ENCODE peak calls at places on chromosome 5, in nine cellular contexts. Z is neural progenitor cell; J is neuronal stem cell; Q is CD4-positive, alpha-beta memory T cell; I is effector memory CD4-positive, alpha-beta T cell; E is A549; L is pancreas; F is heart right ventricle; W is Panc1. U is an unnamed sample.

GRCh38 chr5:124461857-124462423 is 284.5 kb downstream of the ZNF608 start:
- DNase-seq in I (no peak), E (no peak), Q (no peak), J (peak; percentile 62), Z (peak; percentile 57), F (no peak), L (no peak), W (no peak), U (no peak)

GRCh38 chr5:8949908-8950307 is 596.0 kb downstream of the SEMA5A start:
- DNase-seq in J (no peak), F (no peak), Q (no peak), Z (no peak), W (no peak), L (no peak), I (no peak), E (no peak), U (no peak)

GRCh38 chr5:10831416-10831815 is 70.4 kb upstream of the DAP start:
- DNase-seq in I (no peak), Z (no peak), L (no peak), J (no peak), Q (no peak), E (no peak), F (no peak), W (no peak), U (no peak)

GRCh38 chr5:151204051-151204450 is 19.8 kb downstream of the CCDC69 start:
- DNase-seq in Q (no peak), I (no peak), F (no peak), L (no peak), W (no peak), E (no peak), Z (no peak), J (no peak), U (no peak)

GRCh38 chr5:8905021-8905420 is 640.9 kb downstream of the SEMA5A start:
- DNase-seq in I (no peak), E (no peak), L (no peak), F (no peak), J (no peak), W (no peak), Z (no peak), Q (no peak), U (no peak)

GRCh38 chr5:52043543-52043942 is 660.3 kb downstream of the ISL1 start:
- DNase-seq in Z (no peak), L (no peak), J (no peak), F (no peak), W (no peak), Q (no peak), E (no peak), I (no peak), U (no peak)

GRCh38 chr5:138305797-138306196 is 25.8 kb downstream of the CDC25C start:
- DNase-seq in F (peak; percentile 52), Z (no peak), Q (no peak), J (no peak), W (no peak), I (no peak), L (peak; percentile 4), E (no peak), U (no peak)

GRCh38 chr5:124740991-124741583 is 5.4 kb downstream of the ZNF608 start:
- DNase-seq in L (no peak), W (no peak), Q (no peak), F (no peak), Z (no peak), E (no peak), J (no peak), I (no peak), U (no peak)

GRCh38 chr5:74232281-74232680 is 408.2 kb downstream of the ENC1 start:
- DNase-seq in J (no peak), W (no peak), I (no peak), L (no peak), Z (peak; percentile 35), Q (no peak), E (no peak), F (no peak), U (no peak)

GRCh38 chr5:132003170-132003744 is 8.2 kb downstream of the ACSL6 start:
- DNase-seq in J (peak; percentile 56), Z (peak; percentile 76), E (no peak), I (no peak), L (peak; percentile 29), W (no peak), F (peak; percentile 42), Q (no peak), U (peak; percentile 96)

GRCh38 chr5:174159327-174160247 is 114.1 kb downstream of the NSG2 start:
- DNase-seq in Z (no peak), W (no peak), J (no peak), L (no peak), E (peak; percentile 56), Q (no peak), I (no peak), F (no peak), U (no peak)

GRCh38 chr5:15993934-15994333 is 185.7 kb downstream of the MARCHF11 start:
- DNase-seq in I (no peak), Q (no peak), Z (no peak), L (no peak), E (no peak), J (no peak), F (no peak), W (no peak), U (no peak)

GRCh38 chr5:14161825-14162556 is 18.8 kb downstream of the TRIO start:
- DNase-seq in F (no peak), Q (no peak), Z (no peak), W (no peak), L (no peak), J (no peak), E (no peak), I (no peak), U (no peak)

GRCh38 chr5:111454198-111454606 is 58.1 kb downstream of the STARD4 start:
- DNase-seq in Q (no peak), L (no peak), J (no peak), E (no peak), F (no peak), W (no peak), I (no peak), Z (no peak), U (no peak)

GRCh38 chr5:100890514-100891008 is 12.5 kb downstream of the ST8SIA4 start:
- DNase-seq in Q (no peak), F (no peak), E (no peak), L (no peak), I (no peak), J (no peak), W (no peak), Z (no peak), U (no peak)

GRCh38 chr5:171989276-171989675 is 17.2 kb downstream of the FBXW11 start:
- DNase-seq in I (no peak), Q (no peak), Z (no peak), W (no peak), F (no peak), L (no peak), E (no peak), J (no peak), U (no peak)

GRCh38 chr5:172559004-172559932 is 81.8 kb upstream of the NEURL1B start:
- DNase-seq in I (no peak), J (no peak), L (no peak), Z (no peak), E (no peak), W (no peak), F (peak; percentile 73), Q (no peak), U (no peak)

GRCh38 chr5:24505291-24505690 is 139.5 kb downstream of the CDH10 start:
- DNase-seq in E (no peak), Z (no peak), L (no peak), F (no peak), I (no peak), Q (no peak), W (no peak), J (no peak), U (no peak)

GRCh38 chr5:148932355-148932935 is 106.0 kb downstream of the ADRB2 start:
- DNase-seq in I (no peak), L (no peak), Z (no peak), J (no peak), E (no peak), F (no peak), Q (no peak), W (no peak), U (no peak)

GRCh38 chr5:34488984-34489383 is 167.1 kb upstream of the RAI14 start:
- DNase-seq in Q (no peak), Z (no peak), F (no peak), J (no peak), W (no peak), L (no peak), E (no peak), I (no peak), U (no peak)
- H3K27ac ChIP-seq in Q (no peak overlapping the region), Z (no peak overlapping the region), F (no peak overlapping the region), J (no peak overlapping the region), W (no peak overlapping the region), L (no peak overlapping the region), E (no peak overlapping the region), I (no peak overlapping the region), U (no peak overlapping the region)

DNA sequence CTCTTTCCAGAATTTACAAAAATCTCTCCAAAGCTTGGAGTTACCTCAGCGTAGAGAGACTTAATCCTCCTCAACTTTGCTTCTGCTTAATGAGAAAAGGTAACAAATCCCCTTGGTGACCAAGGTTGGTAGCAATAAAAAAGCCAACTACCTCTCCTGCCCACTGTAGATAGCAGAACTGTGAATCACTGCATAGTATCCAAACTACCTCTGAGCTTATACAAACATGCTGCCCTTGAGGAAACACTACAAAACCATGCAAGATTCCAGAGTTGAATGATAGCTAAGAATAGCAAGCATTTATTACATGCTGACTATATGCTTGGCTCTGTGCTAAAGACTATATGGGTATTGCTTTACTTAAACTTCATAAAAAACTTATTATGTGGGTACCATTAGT is 2.8 kb upstream of the ADAMTS12 start:
- DNase-seq in Z (no peak), F (no peak), L (no peak), W (no peak), I (no peak), Q (no peak), J (no peak), E (no peak), U (no peak)
- H3K27ac ChIP-seq in Z (no peak overlapping the region), F (no peak overlapping the region), L (no peak overlapping the region), W (no peak overlapping the region), I (no peak overlapping the region), Q (no peak overlapping the region), J (no peak overlapping the region), E (peak overlapping the region; percentile 42), U (no peak overlapping the region)

DNA sequence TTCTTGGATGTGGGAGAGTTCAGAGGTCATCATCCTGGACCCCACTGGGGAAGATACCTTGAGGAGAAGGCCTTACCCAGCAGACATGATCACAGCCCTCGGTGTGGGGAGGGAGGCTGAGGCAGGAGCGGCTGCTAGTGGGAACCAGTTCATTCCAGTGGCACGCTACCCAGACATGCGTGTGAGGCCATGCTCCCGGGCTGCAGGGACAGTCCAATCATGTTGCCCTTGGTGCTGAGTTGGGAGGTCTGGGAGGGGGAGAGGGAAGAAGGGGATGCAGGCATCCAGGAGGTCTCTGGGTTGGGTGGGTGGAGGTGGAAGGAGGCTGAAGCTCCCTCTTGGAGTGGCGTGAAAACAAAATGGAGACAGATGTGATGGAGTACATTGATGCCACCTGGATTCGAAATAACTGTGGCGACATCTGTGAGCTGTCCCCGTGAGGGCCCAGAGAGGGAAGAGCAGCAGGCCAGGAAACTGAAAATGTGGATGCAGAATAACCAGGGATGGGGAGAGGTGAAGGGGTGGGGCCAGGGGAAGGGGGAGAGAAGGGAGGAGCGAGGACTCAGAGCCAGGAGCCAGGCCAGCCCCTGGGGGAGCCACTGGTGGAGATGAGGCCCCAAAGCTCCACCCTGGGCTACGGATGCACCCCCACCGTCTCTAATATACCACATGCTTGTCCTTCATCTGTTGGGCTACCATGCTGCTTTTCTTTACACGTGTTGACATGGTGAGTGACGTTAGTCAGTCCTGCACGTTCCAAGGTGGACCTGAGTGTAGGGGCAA is 16.2 kb downstream of the NDUFS6 start:
- DNase-seq in I (no peak), Q (no peak), J (no peak), W (no peak), L (no peak), E (no peak), Z (no peak), F (no peak), U (no peak)
- H3K27ac ChIP-seq in I (no peak overlapping the region), Q (no peak overlapping the region), J (no peak overlapping the region), W (no peak overlapping the region), L (no peak overlapping the region), E (no peak overlapping the region), Z (no peak overlapping the region), F (no peak overlapping the region), U (no peak overlapping the region)

GRCh38 chr5:159917919-159918487 is 1.7 kb downstream of the ADRA1B start:
- DNase-seq in I (no peak), L (no peak), F (no peak), Z (no peak), Q (no peak), J (no peak), W (no peak), E (peak; percentile 41), U (no peak)
- H3K27ac ChIP-seq in I (no peak overlapping the region), L (no peak overlapping the region), F (no peak overlapping the region), Z (no peak overlapping the region), Q (no peak overlapping the region), J (no peak overlapping the region), W (no peak overlapping the region), E (peak overlapping the region; percentile 89), U (no peak overlapping the region)